ENCODE peak calls at places on chromosomes 5 and 9, in four cellular contexts. One of them, this sample, is unnamed.
A peak's percentile ranks its signal among the peaks of the same experiment; 100 is the strongest.

GRCh38 chr5:116772152-116772501 is 197.5 kb upstream of the SEMA6A start:
- DNase-seq in hepatocyte: no peak
- DNase-seq in HepG2: no peak
- DNase-seq in HCT116: no peak
- DNase-seq in this sample: no peak

GRCh38 chr9:133137451-133138231 is 16.6 kb upstream of the RALGDS start:
- DNase-seq in hepatocyte: no peak
- DNase-seq in HCT116: no peak
- DNase-seq in HepG2: no peak
- DNase-seq in this sample: no peak

GRCh38 chr5:91288117-91288516 is 95.0 kb downstream of the ARRDC3 start:
- DNase-seq in hepatocyte: peak; percentile 36
- DNase-seq in HepG2: no peak
- DNase-seq in HCT116: no peak
- DNase-seq in this sample: no peak

GRCh38 chr9:134625361-134626140 is 16.1 kb upstream of the COL5A1 start:
- DNase-seq in hepatocyte: no peak
- DNase-seq in HCT116: no peak
- DNase-seq in HepG2: no peak
- DNase-seq in this sample: peak; percentile 46

GRCh38 chr5:113526421-113526820 is 12.9 kb downstream of the YTHDC2 start:
- DNase-seq in hepatocyte: no peak
- DNase-seq in HepG2: no peak
- DNase-seq in HCT116: no peak
- DNase-seq in this sample: no peak

GRCh38 chr9:32525506-32525905 is 490 bp downstream of the RIGI start:
- DNase-seq in hepatocyte: peak; percentile 19
- DNase-seq in HCT116: no peak
- DNase-seq in HepG2: no peak
- DNase-seq in this sample: no peak

GRCh38 chr5:132239776-132240175 is 12.1 kb upstream of the P4HA2 start:
- DNase-seq in hepatocyte: no peak
- DNase-seq in HCT116: no peak
- DNase-seq in HepG2: no peak
- DNase-seq in this sample: peak; percentile 37

GRCh38 chr5:17113174-17113941 is 104.1 kb upstream of the BASP1 start:
- DNase-seq in hepatocyte: no peak
- DNase-seq in HCT116: no peak
- DNase-seq in HepG2: no peak
- DNase-seq in this sample: no peak

GRCh38 chr9:133144142-133144886 is 19.4 kb downstream of the GBGT1 start:
- DNase-seq in hepatocyte: peak; percentile 89
- DNase-seq in HCT116: no peak
- DNase-seq in HepG2: peak; percentile 81
- DNase-seq in this sample: peak; percentile 92

GRCh38 chr9:91555132-91555531 is 131.5 kb upstream of the NFIL3 start:
- DNase-seq in hepatocyte: no peak
- DNase-seq in HCT116: no peak
- DNase-seq in HepG2: no peak
- DNase-seq in this sample: no peak

GRCh38 chr5:100706796-100707195 is 171.6 kb downstream of the FAM174A start:
- DNase-seq in hepatocyte: peak; percentile 9
- DNase-seq in HCT116: no peak
- DNase-seq in HepG2: no peak
- DNase-seq in this sample: no peak

GRCh38 chr5:167814828-167815227 is 476.6 kb upstream of the WWC1 start:
- DNase-seq in hepatocyte: no peak
- DNase-seq in HepG2: no peak
- DNase-seq in HCT116: no peak
- DNase-seq in this sample: peak; percentile 85

GRCh38 chr9:113523421-113524141 is 60.1 kb downstream of the RGS3 start:
- DNase-seq in HCT116: no peak
- DNase-seq in hepatocyte: peak; percentile 61
- DNase-seq in HepG2: no peak
- DNase-seq in this sample: no peak

GRCh38 chr9:119905706-119906105 is 536.5 kb upstream of the BRINP1 start:
- DNase-seq in hepatocyte: no peak
- DNase-seq in HepG2: peak; percentile 1
- DNase-seq in HCT116: no peak
- DNase-seq in this sample: no peak

GRCh38 chr5:138289296-138289695 is 14.9 kb upstream of the GFRA3 start:
- DNase-seq in HCT116: no peak
- DNase-seq in hepatocyte: no peak
- DNase-seq in HepG2: no peak
- DNase-seq in this sample: no peak

GRCh38 chr5:152686931-152687330 is 281.9 kb upstream of the NMUR2 start:
- DNase-seq in HCT116: no peak
- DNase-seq in hepatocyte: no peak
- DNase-seq in HepG2: no peak
- DNase-seq in this sample: peak; percentile 62

GRCh38 chr5:133781446-133781845 is 169.1 kb upstream of the FSTL4 start:
- DNase-seq in HepG2: no peak
- DNase-seq in HCT116: no peak
- DNase-seq in hepatocyte: no peak
- DNase-seq in this sample: peak; percentile 30

GRCh38 chr5:124678478-124678877 is 68.0 kb downstream of the ZNF608 start:
- DNase-seq in hepatocyte: no peak
- DNase-seq in HepG2: no peak
- DNase-seq in HCT116: no peak
- DNase-seq in this sample: no peak

GRCh38 chr5:103272377-103272776 is 13.8 kb downstream of the MACIR start:
- DNase-seq in hepatocyte: no peak
- DNase-seq in HCT116: no peak
- DNase-seq in HepG2: no peak
- DNase-seq in this sample: no peak

GRCh38 chr5:81212211-81212687 is 20.9 kb upstream of the CKMT2 start:
- DNase-seq in HepG2: no peak
- DNase-seq in HCT116: no peak
- DNase-seq in hepatocyte: peak; percentile 75
- DNase-seq in this sample: no peak

GRCh38 chr9:125462766-125463384 is 201.2 kb downstream of the GAPVD1 start:
- DNase-seq in HepG2: no peak
- DNase-seq in hepatocyte: no peak
- DNase-seq in HCT116: no peak
- DNase-seq in this sample: no peak

GRCh38 chr9:134916161-134916665 is 1.5 kb downstream of the FCN1 start:
- DNase-seq in HepG2: no peak
- DNase-seq in HCT116: no peak
- DNase-seq in hepatocyte: no peak
- DNase-seq in this sample: no peak

GRCh38 chr9:79357620-79358019 is 214.1 kb upstream of the TLE4 start:
- DNase-seq in hepatocyte: no peak
- DNase-seq in HCT116: no peak
- DNase-seq in HepG2: no peak
- DNase-seq in this sample: no peak

GRCh38 chr5:6408260-6408596 is 29.9 kb upstream of the MED10 start:
- DNase-seq in hepatocyte: no peak
- DNase-seq in HCT116: no peak
- DNase-seq in HepG2: no peak
- DNase-seq in this sample: peak; percentile 31

GRCh38 chr5:61334224-61335196 is 2.5 kb downstream of the ZSWIM6 start:
- DNase-seq in HepG2: no peak
- DNase-seq in HCT116: no peak
- DNase-seq in hepatocyte: peak; percentile 51
- DNase-seq in this sample: peak; percentile 48

GRCh38 chr5:159951387-159951786 is 35.1 kb downstream of the ADRA1B start:
- DNase-seq in HCT116: peak; percentile 22
- DNase-seq in hepatocyte: no peak
- DNase-seq in HepG2: no peak
- DNase-seq in this sample: peak; percentile 82
- TF ChIP-seq CTCF in HCT116: no peak
- TF ChIP-seq CTCF in hepatocyte: peak; percentile 23
- TF ChIP-seq CTCF in HepG2: peak; percentile 15
- TF ChIP-seq CTCF in this sample: peak; percentile 77

DNA sequence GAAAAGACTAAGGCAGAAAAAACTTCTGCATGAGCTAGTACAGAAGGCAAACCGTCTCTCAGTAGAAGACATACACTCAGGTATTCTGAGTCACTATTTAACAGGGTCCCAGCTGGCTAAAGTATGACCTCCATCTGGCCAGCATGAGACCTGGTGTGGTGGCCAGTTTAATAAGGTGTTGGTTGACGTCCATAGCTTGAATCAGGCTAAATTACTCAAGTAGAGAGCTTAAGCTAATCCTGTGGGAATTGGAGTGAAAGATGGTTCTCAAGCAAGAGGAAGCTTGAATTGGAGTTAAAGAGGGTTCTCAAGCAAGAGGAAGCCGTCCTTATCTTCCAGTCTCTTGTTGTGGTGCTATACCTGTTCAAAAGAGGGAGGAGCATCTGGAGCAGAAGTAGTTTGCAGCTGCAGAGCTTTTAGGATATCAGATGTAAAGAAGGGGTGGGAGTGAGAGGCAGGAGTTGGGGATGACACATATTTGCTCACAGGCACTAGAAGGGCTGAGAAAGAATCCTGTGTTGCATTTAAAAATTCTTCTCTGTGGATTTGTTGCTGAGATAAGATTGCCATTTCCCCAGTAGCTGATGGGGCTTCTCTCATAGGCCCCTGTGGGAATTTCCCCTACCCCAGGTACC is 136.1 kb upstream of the RUSC2 start:
- DNase-seq in HepG2: no peak
- DNase-seq in hepatocyte: no peak
- DNase-seq in HCT116: no peak
- DNase-seq in this sample: no peak
- H3K27ac ChIP-seq in HepG2: no peak overlapping the region
- H3K27ac ChIP-seq in hepatocyte: no peak overlapping the region
- H3K27ac ChIP-seq in HCT116: no peak overlapping the region
- H3K27ac ChIP-seq in this sample: no peak overlapping the region

GRCh38 chr5:77697692-77698091 is 59.2 kb upstream of the OTP start:
- DNase-seq in hepatocyte: no peak
- DNase-seq in HCT116: no peak
- DNase-seq in HepG2: no peak
- DNase-seq in this sample: no peak
- H3K36me3 ChIP-seq in hepatocyte: no peaks in the 10 kb centered on the region
- H3K36me3 ChIP-seq in HCT116: peaks cover 7% of the 10 kb centered on the region
- H3K36me3 ChIP-seq in HepG2: no peaks in the 10 kb centered on the region
- H3K36me3 ChIP-seq in this sample: peaks cover 83% of the 10 kb centered on the region

GRCh38 chr5:166433679-166434078 is 1857.8 kb upstream of the WWC1 start:
- DNase-seq in HCT116: no peak
- DNase-seq in hepatocyte: no peak
- DNase-seq in HepG2: no peak
- DNase-seq in this sample: no peak
- TF ChIP-seq CTCF in HCT116: no peak
- TF ChIP-seq CTCF in hepatocyte: no peak
- TF ChIP-seq CTCF in HepG2: no peak
- TF ChIP-seq CTCF in this sample: peak; percentile 63

GRCh38 chr5:66358741-66359140 is 214.6 kb downstream of the SREK1 start:
- DNase-seq in HepG2: no peak
- DNase-seq in HCT116: no peak
- DNase-seq in hepatocyte: no peak
- DNase-seq in this sample: peak; percentile 15
- H3K27ac ChIP-seq in HepG2: no peak overlapping the region
- H3K27ac ChIP-seq in HCT116: no peak overlapping the region
- H3K27ac ChIP-seq in hepatocyte: no peak overlapping the region
- H3K27ac ChIP-seq in this sample: no peak overlapping the region